ENCODE peak calls at places on chromosomes 11 and 22, in nine cellular contexts. A is BE2C, T is PC-3, K is cardiac fibroblast, N is neural crest cell, S is SK-N-SH, E is right lobe of liver, D is dorsolateral prefrontal cortex, P is colonic mucosa. B is an unnamed sample.

GRCh38 chr11:122344281-122344680 is 228.3 kb upstream of the BLID start:
- DNase-seq in A (no peak), T (peak), K (peak), N (no peak), S (peak), E (no peak), D (no peak), P (no peak), B (no peak)

GRCh38 chr22:39247379-39247778 is 2.6 kb upstream of the PDGFB start:
- DNase-seq in A (no peak), T (no peak), K (no peak), N (no peak), S (no peak), E (no peak), D (no peak), P (no peak), B (no peak)

GRCh38 chr11:84722583-84723108 is 904.5 kb downstream of the DLG2 start:
- DNase-seq in A (no peak), T (peak), K (no peak), N (no peak), S (no peak), E (no peak), D (no peak), P (no peak), B (no peak)

GRCh38 chr22:36737776-36738175 is 34.2 kb upstream of the CACNG2 start:
- DNase-seq in A (no peak), T (no peak), K (no peak), N (no peak), S (no peak), E (no peak), D (peak), P (peak), B (no peak)

GRCh38 chr22:30470655-30471054 is 1.2 kb downstream of the SEC14L3 start:
- DNase-seq in A (no peak), T (no peak), K (no peak), N (no peak), S (no peak), E (no peak), D (no peak), P (no peak), B (no peak)

GRCh38 chr11:111148116-111148515 is 97.4 kb upstream of the POU2AF2 start:
- DNase-seq in A (no peak), T (no peak), K (peak), N (no peak), S (no peak), E (no peak), D (no peak), P (no peak), B (no peak)

GRCh38 chr11:1125803-1126202 is 31.9 kb upstream of the MUC5AC start:
- DNase-seq in A (no peak), T (no peak), K (no peak), N (no peak), S (no peak), E (no peak), D (peak), P (no peak), B (no peak)

GRCh38 chr11:104968365-104968855 is at the start of gene CASP4:
- DNase-seq in A (no peak), T (peak), K (peak), N (no peak), S (peak), E (no peak), D (no peak), P (peak), B (no peak)

GRCh38 chr22:39311592-39312400 is 7.6 kb downstream of the RPL3 start:
- DNase-seq in A (no peak), T (no peak), K (peak), N (no peak), S (no peak), E (peak), D (no peak), P (no peak), B (no peak)

GRCh38 chr22:46674367-46674781 is 54.2 kb downstream of the GRAMD4 start:
- DNase-seq in A (no peak), T (no peak), K (no peak), N (no peak), S (no peak), E (no peak), D (no peak), P (no peak), B (no peak)

GRCh38 chr22:48820481-48821345 is 1007.0 kb downstream of the BRD1 start:
- DNase-seq in A (no peak), T (no peak), K (no peak), N (no peak), S (no peak), E (no peak), D (peak), P (no peak), B (no peak)

GRCh38 chr11:61871158-61871597 is 20.2 kb downstream of the FADS3 start:
- DNase-seq in A (peak), T (peak), K (peak), N (peak), S (peak), E (peak), D (peak), P (peak), B (peak)

GRCh38 chr11:24348908-24349307 is 147.9 kb upstream of the LUZP2 start:
- DNase-seq in A (no peak), T (no peak), K (no peak), N (no peak), S (peak), E (no peak), D (no peak), P (no peak), B (no peak)

GRCh38 chr22:28570697-28571373 is 108.8 kb downstream of the TTC28 start:
- DNase-seq in A (no peak), T (peak), K (peak), N (no peak), S (no peak), E (no peak), D (no peak), P (no peak), B (no peak)

GRCh38 chr11:65428578-65429068 is 6.0 kb downstream of the NEAT1 start:
- DNase-seq in A (no peak), T (no peak), K (peak), N (no peak), S (no peak), E (peak), D (peak), P (peak), B (no peak)

GRCh38 chr11:9716275-9717039 is 52.6 kb downstream of the SWAP70 start:
- DNase-seq in A (no peak), T (peak), K (peak), N (no peak), S (no peak), E (no peak), D (no peak), P (no peak), B (no peak)

GRCh38 chr11:4071828-4072421 is 22.7 kb upstream of the RRM1 start:
- DNase-seq in A (no peak), T (no peak), K (no peak), N (no peak), S (peak), E (no peak), D (no peak), P (no peak), B (no peak)

GRCh38 chr11:131206671-131207070 is 163.7 kb upstream of the NTM start:
- DNase-seq in A (no peak), T (no peak), K (no peak), N (no peak), S (no peak), E (no peak), D (no peak), P (no peak), B (no peak)

GRCh38 chr11:77776455-77776854 is 44.1 kb downstream of the RSF1 start:
- DNase-seq in A (no peak), T (peak), K (peak), N (no peak), S (no peak), E (no peak), D (no peak), P (no peak), B (no peak)

GRCh38 chr11:107265591-107265990 is 192.0 kb downstream of the CWF19L2 start:
- DNase-seq in A (no peak), T (no peak), K (no peak), N (no peak), S (no peak), E (no peak), D (no peak), P (no peak), B (no peak)

GRCh38 chr11:133897331-133897650 is 52.0 kb upstream of the SPATA19 start:
- DNase-seq in A (no peak), T (no peak), K (no peak), N (no peak), S (no peak), E (no peak), D (no peak), P (no peak), B (no peak)

GRCh38 chr22:45511847-45512261 is 9.2 kb downstream of the FBLN1 start:
- DNase-seq in A (no peak), T (no peak), K (peak), N (no peak), S (no peak), E (no peak), D (no peak), P (peak), B (peak)

GRCh38 chr22:36439481-36440271 is 41.8 kb downstream of the TXN2 start:
- DNase-seq in A (no peak), T (peak), K (peak), N (no peak), S (peak), E (peak), D (no peak), P (peak), B (peak)

GRCh38 chr11:27839226-27839913 is 139.1 kb upstream of the BDNF start:
- DNase-seq in A (no peak), T (peak), K (peak), N (no peak), S (no peak), E (no peak), D (no peak), P (no peak), B (no peak)

GRCh38 chr11:69115586-69116560 is 39.9 kb upstream of the SMIM38 start:
- DNase-seq in A (no peak), T (peak), K (no peak), N (no peak), S (no peak), E (peak), D (no peak), P (no peak), B (no peak)

GRCh38 chr11:45949992-45950407 is 27.5 kb downstream of the LARGE2 start:
- DNase-seq in A (no peak), T (no peak), K (peak), N (no peak), S (no peak), E (no peak), D (no peak), P (no peak), B (no peak)

GRCh38 chr11:74877132-74877531 is 71.8 kb downstream of the XRRA1 start:
- DNase-seq in A (no peak), T (peak), K (peak), N (no peak), S (no peak), E (no peak), D (no peak), P (no peak), B (no peak)

GRCh38 chr22:34105461-34106062 is 185.3 kb upstream of the LARGE1 start:
- DNase-seq in A (peak), T (peak), K (peak), N (peak), S (peak), E (peak), D (peak), P (peak), B (peak)

GRCh38 chr11:56783448-56784041 is 35.0 kb upstream of the OR9G4 start:
- DNase-seq in A (no peak), T (peak), K (peak), N (peak), S (peak), E (no peak), D (no peak), P (peak), B (no peak)

GRCh38 chr11:81071641-81072040 is 1630.8 kb upstream of the TENM4 start:
- DNase-seq in A (no peak), T (peak), K (no peak), N (no peak), S (no peak), E (no peak), D (no peak), P (no peak), B (no peak)

GRCh38 chr22:32119568-32120235 is 39.4 kb downstream of the C22orf42 start:
- DNase-seq in A (no peak), T (no peak), K (no peak), N (no peak), S (no peak), E (no peak), D (no peak), P (no peak), B (no peak)

GRCh38 chr11:96204721-96205459 is 138.1 kb downstream of the MAML2 start:
- DNase-seq in A (no peak), T (no peak), K (no peak), N (no peak), S (no peak), E (no peak), D (no peak), P (no peak), B (no peak)

GRCh38 chr11:84720706-84721402 is 906.3 kb downstream of the DLG2 start:
- DNase-seq in A (no peak), T (no peak), K (peak), N (peak), S (peak), E (peak), D (peak), P (peak), B (peak)

GRCh38 chr11:34890089-34890488 is 26.1 kb downstream of the APIP start:
- DNase-seq in A (no peak), T (peak), K (peak), N (no peak), S (no peak), E (no peak), D (no peak), P (no peak), B (no peak)
- TF ChIP-seq CTCF in A (peak), T (peak), K (peak), N (peak), S (peak), E (peak), D (peak), P (peak), B (peak)

GRCh38 chr11:79160786-79161403 is 279.9 kb downstream of the TENM4 start:
- DNase-seq in A (no peak), T (peak), K (peak), N (no peak), S (no peak), E (no peak), D (no peak), P (no peak), B (no peak)
- TF ChIP-seq CTCF in A (no peak), T (peak), K (peak), N (peak), S (peak), E (no peak), D (no peak), P (no peak), B (no peak)

GRCh38 chr11:36840378-36840777 is 242.3 kb upstream of the RAG2 start:
- DNase-seq in A (no peak), T (no peak), K (no peak), N (no peak), S (no peak), E (no peak), D (no peak), P (no peak), B (no peak)
- TF ChIP-seq CTCF in A (no peak), T (no peak), K (no peak), N (no peak), S (no peak), E (no peak), D (no peak), P (no peak), B (no peak)

DNA sequence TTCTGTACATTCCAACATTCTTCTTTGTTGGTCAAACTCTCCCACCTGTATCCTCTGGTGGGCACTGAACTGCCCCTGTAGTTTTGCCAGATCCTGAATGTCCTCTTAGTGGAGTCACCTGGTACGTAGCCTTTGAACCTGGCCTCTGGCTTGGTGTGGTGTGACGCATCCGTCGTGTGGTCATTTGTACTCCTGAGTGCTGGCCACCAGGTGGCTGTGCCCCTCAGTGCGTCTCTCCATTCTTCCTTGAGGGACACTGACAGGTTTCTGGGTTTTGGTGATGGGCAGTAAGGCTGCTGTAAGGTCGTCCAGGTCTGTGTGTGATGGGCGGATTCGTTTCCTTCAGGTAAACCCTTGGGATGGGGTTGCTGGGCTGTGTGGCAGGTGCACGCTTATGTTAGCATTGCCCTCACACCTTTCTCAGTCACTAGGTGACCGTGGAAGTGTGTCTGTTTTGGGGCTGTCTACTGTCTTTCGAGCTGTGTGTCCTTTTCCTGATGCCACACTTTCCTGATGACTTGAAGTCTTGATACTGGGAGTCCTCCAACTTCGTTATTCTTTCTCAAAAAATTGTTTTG is 13.6 kb upstream of the RANBP1 start:
- DNase-seq in A (no peak), T (no peak), K (no peak), N (no peak), S (no peak), E (peak), D (no peak), P (no peak), B (peak)
- TF ChIP-seq CTCF in A (peak), T (no peak), K (no peak), N (no peak), S (no peak), E (peak), D (no peak), P (no peak), B (no peak)

DNA sequence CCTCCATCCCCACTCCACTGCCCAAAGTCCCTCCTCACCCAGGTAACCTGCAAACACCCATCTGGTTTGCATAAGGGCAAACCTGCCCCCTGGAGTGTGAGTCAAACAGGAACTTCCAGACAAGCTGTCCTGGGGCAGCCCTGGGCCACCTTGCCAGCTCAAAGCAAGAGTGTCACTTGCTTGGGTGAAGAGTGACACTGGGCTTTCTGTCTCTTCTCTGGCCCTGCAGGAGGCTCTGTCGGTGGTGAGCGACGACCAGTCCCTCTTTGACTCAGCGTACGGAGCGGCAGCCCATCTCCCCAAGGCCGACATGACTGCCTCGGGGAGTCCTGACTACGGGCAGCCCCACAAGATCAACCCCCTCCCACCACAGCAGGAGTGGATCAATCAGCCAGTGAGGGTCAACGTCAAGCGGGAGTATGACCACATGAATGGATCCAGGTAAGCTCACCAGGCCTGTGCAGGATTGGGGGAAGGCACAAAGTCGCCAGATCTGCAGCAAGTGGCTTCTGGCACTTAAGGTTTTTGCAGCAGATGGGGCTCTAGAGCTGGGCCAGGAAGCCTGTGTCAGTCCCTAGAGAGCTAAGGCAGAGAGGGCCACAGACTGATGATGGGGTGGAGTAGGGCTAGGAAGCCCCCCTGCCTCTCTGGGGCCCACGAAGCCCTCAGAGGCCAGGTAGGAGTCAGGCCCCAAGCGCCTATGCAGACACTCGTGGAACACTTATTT is 64.2 kb downstream of the FLI1 start:
- DNase-seq in A (no peak), T (peak), K (no peak), N (no peak), S (no peak), E (no peak), D (no peak), P (no peak), B (no peak)
- TF ChIP-seq CTCF in A (no peak), T (no peak), K (no peak), N (no peak), S (no peak), E (no peak), D (no peak), P (no peak), B (no peak)

GRCh38 chr22:22558972-22559603 is at the start of gene PRAME:
- DNase-seq in A (peak), T (peak), K (peak), N (peak), S (peak), E (peak), D (no peak), P (peak), B (peak)
- TF ChIP-seq CTCF in A (peak), T (peak), K (peak), N (peak), S (peak), E (peak), D (no peak), P (peak), B (peak)

GRCh38 chr11:44661311-44661717 is 65.4 kb upstream of the TSPAN18 start:
- DNase-seq in A (no peak), T (no peak), K (peak), N (no peak), S (no peak), E (no peak), D (no peak), P (no peak), B (no peak)

GRCh38 chr11:44654057-44654456 is 72.7 kb upstream of the TSPAN18 start:
- DNase-seq in A (no peak), T (no peak), K (no peak), N (no peak), S (no peak), E (no peak), D (no peak), P (no peak), B (no peak)

GRCh38 chr11:44659641-44660040 is 67.1 kb upstream of the TSPAN18 start:
- DNase-seq in A (no peak), T (no peak), K (no peak), N (no peak), S (peak), E (no peak), D (no peak), P (no peak), B (no peak)

GRCh38 chr11:44654596-44654995 is 72.2 kb upstream of the TSPAN18 start:
- DNase-seq in A (no peak), T (no peak), K (no peak), N (no peak), S (no peak), E (no peak), D (no peak), P (no peak), B (no peak)

DNA sequence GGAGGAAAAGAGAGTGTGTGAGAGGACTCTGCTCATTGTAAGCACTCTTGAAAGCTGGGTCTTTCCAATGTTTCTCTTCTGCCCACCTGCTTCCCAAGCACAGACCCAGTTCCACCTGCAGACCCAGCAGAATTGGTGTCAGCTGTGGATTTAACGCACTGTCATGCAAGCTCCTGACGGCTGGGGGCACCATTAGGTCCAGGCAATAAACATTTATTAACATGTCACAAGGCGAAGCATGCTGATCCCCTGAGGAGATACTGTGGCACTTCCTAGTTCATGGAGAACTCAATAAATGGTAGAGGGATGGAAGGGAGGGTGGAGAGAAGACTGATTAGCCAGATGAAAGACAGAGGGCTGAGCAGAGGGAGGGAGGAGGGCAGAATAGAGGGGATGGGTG is 68.3 kb upstream of the TSPAN18 start:
- DNase-seq in A (peak), T (peak), K (peak), N (no peak), S (peak), E (no peak), D (no peak), P (no peak), B (peak)
- TF ChIP-seq CTCF in A (peak), T (peak), K (peak), N (peak), S (peak), E (peak), D (no peak), P (no peak), B (no peak)

B was measured in glutamatergic neuron.